ENCODE peak calls at places on chromosomes 4 and X, in seven cellular contexts. M, L, R, N, W, C and A are unnamed samples.

GRCh38 chrX:134998246-134998645 is 7.5 kb downstream of the SMIM10 start:
- DNase-seq in M (no peak), L (no peak), R (no peak), N (no peak), W (no peak), C (no peak), A (no peak)

GRCh38 chrX:106170318-106170717 is 2.2 kb downstream of the PWWP3B start:
- DNase-seq in M (peak), L (no peak), R (no peak), N (no peak), W (no peak), C (no peak), A (no peak)

GRCh38 chr4:108345862-108346530 is 177.3 kb upstream of the LEF1 start:
- DNase-seq in M (no peak), L (no peak), R (no peak), N (no peak), W (no peak), C (no peak), A (peak)

GRCh38 chr4:156771171-156771837 is 200.3 kb downstream of the PDGFC start:
- DNase-seq in M (peak), L (no peak), R (no peak), N (no peak), W (no peak), C (peak), A (peak)

GRCh38 chr4:129355031-129355430 is 259.1 kb downstream of the C4orf33 start:
- DNase-seq in M (no peak), L (no peak), R (no peak), N (no peak), W (no peak), C (no peak), A (no peak)

GRCh38 chr4:141486375-141486997 is 149.9 kb upstream of the IL15 start:
- DNase-seq in M (no peak), L (no peak), R (no peak), N (no peak), W (no peak), C (no peak), A (peak)

GRCh38 chrX:148784859-148785655 is 284.6 kb downstream of the AFF2 start:
- DNase-seq in M (no peak), L (no peak), R (no peak), N (no peak), W (no peak), C (no peak), A (no peak)

GRCh38 chrX:153814591-153815315 is 15.6 kb downstream of the PDZD4 start:
- DNase-seq in M (no peak), L (no peak), R (no peak), N (no peak), W (no peak), C (no peak), A (no peak)

GRCh38 chrX:112630187-112630586 is 49.6 kb downstream of the LHFPL1 start:
- DNase-seq in M (no peak), L (no peak), R (no peak), N (no peak), W (no peak), C (no peak), A (no peak)

GRCh38 chr4:6686104-6686787 is 7.4 kb upstream of the S100P start:
- DNase-seq in M (no peak), L (no peak), R (no peak), N (no peak), W (no peak), C (no peak), A (no peak)

GRCh38 chrX:119095936-119096335 is 23.1 kb downstream of the CT47C1 start:
- DNase-seq in M (no peak), L (no peak), R (no peak), N (no peak), W (no peak), C (no peak), A (no peak)

GRCh38 chrX:16160729-16161128 is 6.6 kb upstream of the MAGEB17 start:
- DNase-seq in M (no peak), L (peak), R (no peak), N (no peak), W (no peak), C (peak), A (peak)

GRCh38 chr4:143700060-143700419 is 435 bp downstream of the FREM3 start:
- DNase-seq in M (peak), L (no peak), R (peak), N (no peak), W (no peak), C (no peak), A (no peak)

GRCh38 chr4:107044170-107044569 is 8.1 kb upstream of the DKK2 start:
- DNase-seq in M (no peak), L (no peak), R (no peak), N (no peak), W (no peak), C (no peak), A (no peak)

GRCh38 chr4:105417624-105418023 is 56.2 kb downstream of the PPA2 start:
- DNase-seq in M (no peak), L (no peak), R (no peak), N (no peak), W (no peak), C (peak), A (peak)

GRCh38 chr4:2333356-2333841 is 71.5 kb upstream of the MXD4 start:
- DNase-seq in M (peak), L (no peak), R (no peak), N (peak), W (peak), C (no peak), A (no peak)

GRCh38 chrX:107996124-107996523 is 14.0 kb upstream of the TEX13B start:
- DNase-seq in M (no peak), L (no peak), R (no peak), N (no peak), W (no peak), C (no peak), A (no peak)

GRCh38 chr4:6557185-6557584 is 17.8 kb upstream of the MAN2B2 start:
- DNase-seq in M (no peak), L (no peak), R (no peak), N (no peak), W (no peak), C (no peak), A (no peak)

GRCh38 chrX:70134116-70134477 is 850 bp downstream of the IGBP1 start:
- DNase-seq in M (no peak), L (no peak), R (no peak), N (peak), W (no peak), C (peak), A (peak)

GRCh38 chrX:31228415-31228832 is 156.6 kb upstream of the FTHL17 start:
- DNase-seq in M (no peak), L (no peak), R (no peak), N (no peak), W (no peak), C (no peak), A (peak)

GRCh38 chr4:132605551-132605950 is 543.5 kb upstream of the PCDH10 start:
- DNase-seq in M (no peak), L (no peak), R (no peak), N (no peak), W (no peak), C (no peak), A (no peak)

GRCh38 chrX:101550362-101550761 is at the start of gene ARMCX1:
- DNase-seq in M (peak), L (no peak), R (peak), N (no peak), W (no peak), C (no peak), A (peak)

GRCh38 chr4:139814285-139815015 is 148.8 kb downstream of the MGST2 start:
- DNase-seq in M (no peak), L (no peak), R (no peak), N (no peak), W (no peak), C (no peak), A (peak)

GRCh38 chr4:173243917-173244658 is 75.5 kb downstream of the GALNT7 start:
- DNase-seq in M (no peak), L (no peak), R (no peak), N (no peak), W (no peak), C (no peak), A (no peak)

GRCh38 chr4:38236503-38236902 is 276.3 kb downstream of the PTTG2 start:
- DNase-seq in M (no peak), L (no peak), R (peak), N (no peak), W (no peak), C (no peak), A (no peak)

GRCh38 chr4:23884261-23884660 is 5.6 kb downstream of the PPARGC1A start:
- DNase-seq in M (no peak), L (no peak), R (no peak), N (no peak), W (no peak), C (no peak), A (no peak)

GRCh38 chr4:173698557-173699262 is 168.7 kb upstream of the HAND2 start:
- DNase-seq in M (no peak), L (no peak), R (no peak), N (no peak), W (no peak), C (no peak), A (no peak)

GRCh38 chr4:26459054-26459755 is 31.1 kb downstream of the CCKAR start:
- DNase-seq in M (peak), L (peak), R (no peak), N (peak), W (peak), C (peak), A (peak)

GRCh38 chr4:5824635-5825034 is 68.3 kb downstream of the CRMP1 start:
- DNase-seq in M (peak), L (peak), R (no peak), N (peak), W (no peak), C (peak), A (peak)

GRCh38 chr4:183905593-183906485 is 732 bp downstream of the STOX2 start:
- DNase-seq in M (peak), L (peak), R (peak), N (no peak), W (no peak), C (no peak), A (peak)

GRCh38 chrX:55011294-55011693 is 11.1 kb downstream of the APEX2 start:
- DNase-seq in M (peak), L (no peak), R (no peak), N (no peak), W (no peak), C (no peak), A (peak)

GRCh38 chr4:40547446-40548132 is 82.1 kb downstream of the RBM47 start:
- DNase-seq in M (no peak), L (no peak), R (no peak), N (no peak), W (no peak), C (no peak), A (no peak)

GRCh38 chr4:89254847-89255246 is 52.8 kb downstream of the GPRIN3 start:
- DNase-seq in M (peak), L (peak), R (peak), N (peak), W (no peak), C (peak), A (peak)

GRCh38 chr4:186924723-186925122 is 201.1 kb upstream of the FAT1 start:
- DNase-seq in M (no peak), L (no peak), R (no peak), N (no peak), W (no peak), C (no peak), A (peak)

GRCh38 chrX:30513284-30513683 is 64.3 kb downstream of the TASL start:
- DNase-seq in M (peak), L (no peak), R (no peak), N (peak), W (no peak), C (peak), A (no peak)

GRCh38 chrX:10039821-10040793 is 72.9 kb downstream of the CLDN34 start:
- DNase-seq in M (no peak), L (no peak), R (no peak), N (no peak), W (no peak), C (peak), A (no peak)

GRCh38 chr4:23828779-23829178 is 61.1 kb downstream of the PPARGC1A start:
- DNase-seq in M (no peak), L (no peak), R (no peak), N (no peak), W (no peak), C (no peak), A (no peak)

GRCh38 chrX:153969125-153969903 is 2.3 kb downstream of the HCFC1 start:
- DNase-seq in M (no peak), L (no peak), R (no peak), N (no peak), W (no peak), C (no peak), A (no peak)

GRCh38 chrX:68892651-68893050 is 63.8 kb downstream of the EFNB1 start:
- DNase-seq in M (no peak), L (no peak), R (no peak), N (no peak), W (no peak), C (no peak), A (no peak)

GRCh38 chrX:13254076-13254785 is 65.6 kb downstream of the ATXN3L start:
- DNase-seq in M (no peak), L (no peak), R (no peak), N (peak), W (peak), C (peak), A (peak)
- TF ChIP-seq RFX5 in M (no peak), L (no peak), R (no peak), N (no peak), W (no peak), C (no peak), A (no peak)

GRCh38 chr4:39367166-39367565 is 1.0 kb upstream of the RFC1 start:
- DNase-seq in M (no peak), L (no peak), R (no peak), N (no peak), W (no peak), C (peak), A (no peak)
- TF ChIP-seq RFX5 in M (no peak), L (no peak), R (no peak), N (no peak), W (no peak), C (no peak), A (no peak)

GRCh38 chr4:52091811-52092210 is 40.7 kb downstream of the SPATA18 start:
- DNase-seq in M (no peak), L (no peak), R (no peak), N (no peak), W (no peak), C (peak), A (peak)
- TF ChIP-seq RFX5 in M (no peak), L (no peak), R (no peak), N (no peak), W (no peak), C (no peak), A (no peak)

GRCh38 chr4:154807042-154807630 is 26.1 kb downstream of the RBM46 start:
- DNase-seq in M (peak), L (no peak), R (no peak), N (peak), W (peak), C (peak), A (peak)
- TF ChIP-seq RFX5 in M (no peak), L (no peak), R (no peak), N (no peak), W (no peak), C (no peak), A (no peak)

DNA sequence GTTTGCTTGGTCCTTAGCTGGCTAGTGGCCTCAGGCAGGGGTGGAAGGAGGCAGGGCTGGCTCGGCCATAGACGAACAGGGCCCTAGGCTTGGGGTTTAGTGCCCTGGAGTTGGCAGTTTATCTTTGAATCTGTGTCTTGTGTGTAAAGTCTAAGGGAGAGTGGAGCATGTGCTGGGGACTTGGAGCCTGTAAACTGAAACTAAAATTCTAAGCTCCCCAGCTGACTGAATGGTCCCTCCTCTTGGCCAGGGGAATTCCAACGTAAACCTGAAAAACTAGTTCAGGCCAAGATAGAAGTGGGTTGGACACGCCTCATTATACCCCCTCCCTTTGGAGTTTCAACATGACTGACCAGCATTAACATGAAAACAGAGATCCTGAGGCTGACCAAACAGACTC is 46.1 kb upstream of the GPR78 start:
- DNase-seq in M (no peak), L (no peak), R (peak), N (no peak), W (peak), C (no peak), A (peak)
- TF ChIP-seq RFX5 in M (no peak), L (no peak), R (no peak), N (no peak), W (no peak), C (no peak), A (no peak)

DNA sequence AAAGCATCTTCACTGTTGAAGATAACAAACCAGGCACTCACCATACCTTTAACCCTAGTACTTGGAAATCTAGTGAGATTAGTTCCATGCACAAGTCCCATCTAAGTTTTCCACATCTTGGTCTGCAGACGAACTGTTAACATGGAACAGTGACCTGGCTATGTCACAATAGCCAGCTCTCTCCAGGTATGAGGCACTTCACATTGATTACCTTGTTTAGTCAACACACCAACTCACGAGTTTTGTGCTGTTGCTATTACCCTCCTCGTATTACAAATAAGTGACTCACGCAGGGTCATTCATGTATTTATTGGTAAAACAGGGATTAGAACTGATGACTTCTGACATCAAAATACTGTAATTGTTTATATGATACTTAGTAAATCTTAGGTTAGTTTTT is 36.4 kb upstream of the FRAS1 start:
- DNase-seq in M (no peak), L (no peak), R (no peak), N (no peak), W (no peak), C (peak), A (no peak)
- TF ChIP-seq RFX5 in M (no peak), L (no peak), R (no peak), N (no peak), W (no peak), C (no peak), A (no peak)

GRCh38 chrX:19886888-19887531 is 390 bp downstream of the SH3KBP1 start:
- DNase-seq in M (peak), L (peak), R (peak), N (peak), W (no peak), C (no peak), A (no peak)

GRCh38 chrX:19893722-19894121 is 6.3 kb upstream of the SH3KBP1 start:
- DNase-seq in M (no peak), L (no peak), R (no peak), N (no peak), W (no peak), C (peak), A (peak)

GRCh38 chrX:19888419-19888879 is 1.0 kb upstream of the SH3KBP1 start:
- DNase-seq in M (peak), L (peak), R (no peak), N (peak), W (no peak), C (peak), A (peak)

GRCh38 chrX:19886375-19886774 is 1.0 kb downstream of the SH3KBP1 start:
- DNase-seq in M (no peak), L (no peak), R (no peak), N (no peak), W (no peak), C (peak), A (no peak)

DNA sequence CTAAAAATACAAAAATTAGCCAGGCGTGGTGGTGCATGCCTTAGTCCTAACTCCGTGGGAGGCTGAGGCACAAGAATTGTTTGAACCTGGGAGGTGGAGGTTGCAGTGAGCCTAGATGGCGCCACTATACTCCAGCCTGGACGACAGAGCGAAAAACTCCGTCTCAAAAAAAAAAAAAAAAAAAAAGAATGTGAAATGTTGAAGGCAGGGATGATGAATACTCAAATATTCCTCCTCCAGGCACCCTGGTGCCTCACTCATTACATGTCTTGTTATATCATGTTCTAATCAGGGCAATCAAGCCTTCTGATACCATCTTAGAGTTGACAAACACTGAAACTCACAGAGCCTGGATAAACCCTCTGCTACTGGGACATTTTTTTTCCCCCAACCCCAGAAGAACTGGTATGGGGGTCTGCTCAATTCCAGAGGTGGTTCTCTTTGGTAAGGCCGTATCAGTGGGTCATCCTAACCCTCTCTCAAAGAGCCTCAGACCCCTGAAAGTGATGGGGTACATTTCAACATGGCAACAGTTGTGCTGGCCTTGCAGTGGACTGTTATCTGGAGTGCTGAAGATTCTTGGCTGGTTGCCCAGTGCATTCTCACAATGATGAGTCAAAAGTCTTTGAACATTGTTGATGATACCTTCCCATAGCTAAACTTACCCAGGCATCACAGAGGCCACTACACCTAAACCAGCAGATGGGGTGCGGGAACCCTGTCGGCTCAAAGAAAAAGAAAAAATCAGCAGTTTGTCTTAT is 2.4 kb upstream of the SH3KBP1 start:
- DNase-seq in M (no peak), L (peak), R (no peak), N (peak), W (peak), C (peak), A (peak)
- TF ChIP-seq RFX5 in M (no peak), L (no peak), R (no peak), N (no peak), W (no peak), C (no peak), A (no peak)

DNA sequence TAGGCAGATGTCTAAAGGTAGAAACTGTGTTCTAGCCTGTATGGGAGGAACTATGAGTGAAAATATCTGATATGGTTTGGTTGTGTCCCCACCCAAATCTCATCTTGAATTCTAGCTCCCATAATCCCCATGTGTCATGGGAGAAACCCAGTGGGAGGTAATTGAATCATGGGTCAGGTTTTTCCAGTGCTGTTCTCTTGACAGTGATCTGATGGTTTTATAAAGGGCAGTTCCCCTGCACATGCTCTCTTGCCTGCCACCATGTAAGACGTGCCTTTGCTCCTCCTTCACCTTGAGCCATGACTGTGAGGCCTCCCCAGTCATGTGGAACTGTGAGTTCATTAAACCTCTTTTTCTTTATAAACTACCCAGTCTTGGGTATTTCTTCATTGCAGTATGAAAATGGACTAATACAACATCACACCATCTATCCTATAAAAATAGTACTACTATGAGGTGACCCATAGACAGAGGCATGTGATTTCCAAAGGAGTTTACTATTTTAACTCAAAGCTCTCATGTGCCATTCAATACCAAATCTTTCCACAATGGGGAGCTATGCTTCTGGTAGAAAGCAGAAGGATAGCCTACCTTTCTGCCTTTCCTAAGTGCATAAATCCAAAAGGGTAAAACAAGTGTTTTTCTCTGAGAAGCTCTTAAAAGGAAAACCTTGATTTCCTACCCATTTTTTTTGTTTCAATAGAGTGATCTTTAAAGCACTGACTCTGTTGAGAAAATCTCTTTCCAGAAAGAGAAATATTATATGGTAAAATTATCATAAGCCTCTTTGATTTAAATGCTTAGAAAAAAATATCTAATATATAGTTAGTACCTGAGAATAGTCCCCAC is 38.8 kb downstream of the SEC31A start:
- DNase-seq in M (peak), L (no peak), R (no peak), N (no peak), W (no peak), C (peak), A (peak)
- TF ChIP-seq RFX5 in M (no peak), L (no peak), R (no peak), N (no peak), W (no peak), C (no peak), A (no peak)

GRCh38 chrX:66731398-66731797 is 92.5 kb upstream of the EDA2R start:
- DNase-seq in M (peak), L (peak), R (no peak), N (peak), W (peak), C (peak), A (peak)
- TF ChIP-seq RFX5 in M (no peak), L (no peak), R (no peak), N (no peak), W (no peak), C (no peak), A (no peak)